ENCODE peak calls at places on chromosomes 4 and X, in four cellular contexts. L, M, O and U are unnamed samples.

GRCh38 chr4:169485791-169486742 is 126.3 kb downstream of the NEK1 start:
- DNase-seq in L (no peak), M (peak), O (peak), U (peak)

GRCh38 chrX:1807301-1807731 is 192.5 kb downstream of the ASMT start:
- DNase-seq in L (no peak), M (peak), O (peak), U (no peak)

GRCh38 chrX:37993857-37994619 is 12.3 kb upstream of the SYTL5 start:
- DNase-seq in L (no peak), M (peak), O (peak), U (no peak)

GRCh38 chr4:23630110-23630509 is 259.7 kb downstream of the PPARGC1A start:
- DNase-seq in L (no peak), M (no peak), O (peak), U (no peak)

GRCh38 chr4:184450045-184450444 is 24.3 kb downstream of the IRF2 start:
- DNase-seq in L (no peak), M (peak), O (no peak), U (no peak)

GRCh38 chr4:58166496-58166895 is 1056.3 kb upstream of the IGFBP7 start:
- DNase-seq in L (no peak), M (no peak), O (no peak), U (no peak)

GRCh38 chrX:64394874-64395567 is at the start of gene MTMR8:
- DNase-seq in L (peak), M (peak), O (peak), U (peak)

GRCh38 chrX:71632923-71633657 is 14.8 kb upstream of the CXCR3 start:
- DNase-seq in L (no peak), M (no peak), O (no peak), U (no peak)

GRCh38 chrX:155767101-155767878 is 113.9 kb upstream of the VAMP7 start:
- DNase-seq in L (no peak), M (peak), O (peak), U (no peak)

GRCh38 chr4:151690884-151691283 is 69.9 kb downstream of the GATB start:
- DNase-seq in L (no peak), M (no peak), O (no peak), U (no peak)

GRCh38 chrX:103464071-103464773 is 55.1 kb downstream of the RAB40A start:
- DNase-seq in L (no peak), M (peak), O (peak), U (no peak)

GRCh38 chr4:55180980-55181379 is 55.6 kb upstream of the KDR start:
- DNase-seq in L (no peak), M (no peak), O (peak), U (no peak)